ENCODE peak calls at places on chromosomes 6 and 20, in nine cellular contexts. N is heart right ventricle, Y is epithelial cell of esophagus, Z is HepG2, W is cardiac muscle cell, S is Panc1, C is GM10248, Q is fibroblast of the aortic adventitia, E is AG10803. X is an unnamed sample.

GRCh38 chr6:39561536-39562266 is 163.5 kb downstream of the KIF6 start:
- DNase-seq in N (no peak), Y (no peak), Z (no peak), W (peak; percentile 69), S (no peak), C (no peak), Q (peak; percentile 20), E (peak; percentile 51), X (no peak)

GRCh38 chr20:62550087-62550565 is 74.3 kb upstream of the GATA5 start:
- DNase-seq in N (peak; percentile 84), Y (no peak), Z (no peak), W (no peak), S (no peak), C (no peak), Q (no peak), E (no peak), X (no peak)

GRCh38 chr20:39605908-39606307 is 643.8 kb downstream of the DHX35 start:
- DNase-seq in N (no peak), Y (peak; percentile 96), Z (no peak), W (no peak), S (no peak), C (no peak), Q (no peak), E (no peak), X (no peak)

GRCh38 chr6:154343473-154344308 is 12.9 kb downstream of the IPCEF1 start:
- DNase-seq in N (peak; percentile 7), Y (peak; percentile 86), Z (no peak), W (peak; percentile 78), S (no peak), C (no peak), Q (peak; percentile 36), E (peak; percentile 44), X (no peak)

GRCh38 chr6:42368156-42368555 is 83.6 kb downstream of the TRERF1 start:
- DNase-seq in N (no peak), Y (no peak), Z (no peak), W (no peak), S (no peak), C (peak; percentile 68), Q (no peak), E (no peak), X (peak; percentile 91)

GRCh38 chr20:47506850-47507249 is 5.2 kb downstream of the NCOA3 start:
- DNase-seq in N (no peak), Y (no peak), Z (no peak), W (no peak), S (no peak), C (no peak), Q (no peak), E (no peak), X (no peak)

GRCh38 chr6:159023893-159024292 is 20.9 kb downstream of the TAGAP start:
- DNase-seq in N (no peak), Y (no peak), Z (no peak), W (no peak), S (no peak), C (no peak), Q (no peak), E (no peak), X (peak; percentile 76)

GRCh38 chr20:32149566-32150170 is 40.2 kb downstream of the TM9SF4 start:
- DNase-seq in N (no peak), Y (no peak), Z (no peak), W (no peak), S (no peak), C (no peak), Q (no peak), E (no peak), X (no peak)

GRCh38 chr6:37971711-37972410 is 152.3 kb downstream of the ZFAND3 start:
- DNase-seq in N (peak; percentile 39), Y (no peak), Z (no peak), W (no peak), S (no peak), C (no peak), Q (no peak), E (peak; percentile 9), X (no peak)

GRCh38 chr20:34220581-34220980 is 20.6 kb upstream of the ASIP start:
- DNase-seq in N (no peak), Y (peak; percentile 58), Z (no peak), W (peak; percentile 55), S (no peak), C (no peak), Q (peak; percentile 46), E (peak; percentile 61), X (no peak)

GRCh38 chr6:27582928-27583725 is 110.2 kb upstream of the ZNF184 start:
- DNase-seq in N (no peak), Y (peak; percentile 66), Z (peak; percentile 65), W (peak; percentile 70), S (peak; percentile 67), C (no peak), Q (peak; percentile 65), E (peak; percentile 66), X (peak; percentile 81)

GRCh38 chr6:62283828-62284411 is 2.1 kb downstream of the KHDRBS2 start:
- DNase-seq in N (peak; percentile 4), Y (peak; percentile 51), Z (peak; percentile 50), W (peak; percentile 4), S (peak; percentile 20), C (no peak), Q (peak; percentile 6), E (peak; percentile 9), X (no peak)

GRCh38 chr6:149136913-149137286 is 180.6 kb upstream of the TAB2 start:
- DNase-seq in N (no peak), Y (no peak), Z (peak; percentile 20), W (no peak), S (no peak), C (no peak), Q (no peak), E (no peak), X (no peak)

GRCh38 chr6:10383312-10384063 is 31.4 kb downstream of the TFAP2A start:
- DNase-seq in N (no peak), Y (peak; percentile 41), Z (no peak), W (no peak), S (no peak), C (no peak), Q (no peak), E (no peak), X (no peak)

GRCh38 chr6:56851104-56851503 is 103.8 kb upstream of the BEND6 start:
- DNase-seq in N (no peak), Y (peak; percentile 47), Z (no peak), W (peak; percentile 26), S (no peak), C (no peak), Q (peak; percentile 45), E (no peak), X (no peak)

GRCh38 chr6:118403036-118403435 is 145.1 kb upstream of the PLN start:
- DNase-seq in N (no peak), Y (no peak), Z (no peak), W (no peak), S (no peak), C (no peak), Q (no peak), E (peak; percentile 29), X (no peak)

GRCh38 chr6:168915242-168915641 is 338.4 kb downstream of the THBS2 start:
- DNase-seq in N (no peak), Y (no peak), Z (no peak), W (no peak), S (no peak), C (no peak), Q (no peak), E (no peak), X (no peak)

GRCh38 chr6:136031982-136032381 is 180.5 kb downstream of the PDE7B start:
- DNase-seq in N (peak; percentile 46), Y (peak; percentile 55), Z (peak; percentile 15), W (peak; percentile 79), S (no peak), C (peak; percentile 24), Q (peak; percentile 82), E (peak; percentile 61), X (peak; percentile 38)

GRCh38 chr6:70547313-70547712 is 19.4 kb upstream of the SDHAF4 start:
- DNase-seq in N (no peak), Y (peak; percentile 22), Z (no peak), W (peak; percentile 42), S (no peak), C (no peak), Q (peak; percentile 46), E (peak; percentile 34), X (no peak)

GRCh38 chr20:4703281-4703676 is 18.4 kb upstream of the PRND start:
- DNase-seq in N (no peak), Y (no peak), Z (no peak), W (no peak), S (no peak), C (no peak), Q (no peak), E (no peak), X (no peak)

DNA sequence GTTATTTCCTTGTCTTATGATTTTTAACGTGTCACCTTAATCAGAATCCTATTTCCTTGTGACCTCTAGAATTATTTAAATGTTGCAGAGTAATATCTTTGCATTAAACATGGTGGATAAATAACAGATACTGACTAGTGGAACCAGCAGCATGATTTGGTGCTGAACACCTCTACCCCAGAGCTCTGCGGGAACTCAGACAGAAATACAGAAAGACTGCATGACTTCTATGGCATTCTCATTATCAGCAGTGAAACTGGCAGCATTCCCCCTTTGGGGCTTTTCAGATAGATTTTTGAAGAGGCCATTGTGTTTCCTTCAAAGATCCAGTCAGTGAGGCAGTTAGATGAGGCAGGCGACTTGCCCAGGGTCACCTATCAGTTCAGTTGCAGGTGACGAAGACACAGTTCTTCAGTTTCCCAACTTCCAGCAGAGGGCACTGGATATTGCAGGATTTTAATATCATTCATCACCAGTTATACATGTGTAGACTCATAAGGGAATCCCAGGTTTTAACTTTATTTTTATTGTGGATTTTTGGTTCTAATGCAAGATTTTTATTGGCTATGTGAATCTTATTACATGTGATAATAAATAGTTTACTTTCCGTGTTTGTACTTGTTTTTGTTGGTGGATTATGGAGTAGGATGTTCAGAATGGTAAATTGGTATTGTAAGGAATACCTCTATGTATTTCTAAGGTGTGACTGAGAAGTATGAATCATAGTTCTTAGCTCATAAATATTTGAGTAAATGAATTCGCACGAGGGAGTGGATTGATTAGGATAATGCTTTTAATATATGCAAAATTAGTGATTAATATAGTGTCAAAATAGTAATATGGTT is 81.3 kb downstream of the AFDN start:
- DNase-seq in N (peak; percentile 27), Y (peak; percentile 61), Z (peak; percentile 51), W (peak; percentile 44), S (no peak), C (no peak), Q (peak; percentile 39), E (peak; percentile 24), X (peak; percentile 6)
- TF ChIP-seq CTCF in N (no peak), Y (peak; percentile 63), Z (peak; percentile 69), W (peak; percentile 55), S (peak; percentile 85), C (no peak), Q (peak; percentile 51), E (peak; percentile 69), X (no peak)

GRCh38 chr6:151365233-151365632 is 26.1 kb downstream of the ZBTB2 start:
- DNase-seq in N (no peak), Y (no peak), Z (no peak), W (no peak), S (no peak), C (no peak), Q (no peak), E (no peak), X (no peak)
- TF ChIP-seq CTCF in N (no peak), Y (no peak), Z (no peak), W (no peak), S (no peak), C (no peak), Q (no peak), E (no peak), X (no peak)

GRCh38 chr6:84568971-84569370 is 195.4 kb downstream of the TBX18 start:
- DNase-seq in N (no peak), Y (peak; percentile 31), Z (no peak), W (peak; percentile 80), S (no peak), C (no peak), Q (peak; percentile 81), E (peak; percentile 70), X (no peak)
- TF ChIP-seq CTCF in N (no peak), Y (peak; percentile 22), Z (peak; percentile 16), W (peak; percentile 62), S (no peak), C (peak; percentile 2), Q (peak; percentile 46), E (peak; percentile 50), X (no peak)

GRCh38 chr6:107977283-107977682 is 19.3 kb upstream of the SEC63 start:
- DNase-seq in N (no peak), Y (peak; percentile 50), Z (no peak), W (peak; percentile 58), S (no peak), C (no peak), Q (peak; percentile 65), E (peak; percentile 46), X (no peak)
- TF ChIP-seq CTCF in N (no peak), Y (peak; percentile 36), Z (peak; percentile 57), W (peak; percentile 52), S (peak; percentile 77), C (no peak), Q (peak; percentile 50), E (peak; percentile 59), X (peak; percentile 44)